ENCODE peak calls at places on chromosomes 13 and 19, in five cellular contexts. T is HepG2, S is H1, M is NT2/D1, Q is GM12878. U is an unnamed sample.

GRCh38 chr19:35264281-35265125 is 4.3 kb upstream of the USF2 start:
- DNase-seq in S (no peak), Q (no peak), T (no peak), M (no peak), U (no peak)

GRCh38 chr19:46979770-46980105 is 39.9 kb upstream of the NPAS1 start:
- DNase-seq in T (no peak), M (no peak), S (no peak), Q (no peak), U (no peak)

GRCh38 chr13:113427562-113428468 is 25.5 kb downstream of the ADPRHL1 start:
- DNase-seq in M (no peak), Q (no peak), S (no peak), T (no peak), U (no peak)

GRCh38 chr19:10289167-10289835 is 451 bp upstream of the ICAM5 start:
- DNase-seq in M (no peak), T (peak), S (peak), Q (no peak), U (peak)

GRCh38 chr19:3012522-3013260 is 16.4 kb downstream of the TLE2 start:
- DNase-seq in M (no peak), Q (no peak), S (peak), T (no peak), U (no peak)

GRCh38 chr13:46296920-46297319 is 85.2 kb downstream of the LRRC63 start:
- DNase-seq in M (no peak), S (no peak), T (no peak), Q (no peak), U (no peak)

GRCh38 chr13:93477238-93477637 is 250.6 kb downstream of the GPC6 start:
- DNase-seq in Q (no peak), S (no peak), T (no peak), M (no peak), U (no peak)

GRCh38 chr19:50362030-50362412 is 3.4 kb downstream of the NAPSA start:
- DNase-seq in S (no peak), Q (no peak), M (no peak), T (no peak), U (no peak)

GRCh38 chr19:3285647-3286176 is 61.3 kb downstream of the CELF5 start:
- DNase-seq in S (peak), Q (no peak), M (peak), T (peak), U (no peak)

GRCh38 chr13:68027311-68027710 is 797.2 kb upstream of the PCDH9 start:
- DNase-seq in M (no peak), T (no peak), S (no peak), Q (no peak), U (peak)

GRCh38 chr13:76729690-76730089 is 156.5 kb downstream of the KCTD12 start:
- DNase-seq in S (no peak), Q (no peak), T (no peak), M (no peak), U (no peak)

GRCh38 chr13:87376081-87376480 is 295.1 kb upstream of the SLITRK5 start:
- DNase-seq in Q (no peak), T (no peak), S (no peak), M (no peak), U (no peak)

GRCh38 chr19:52993342-52994178 is 20.2 kb upstream of the ERVV-1 start:
- DNase-seq in M (peak), T (no peak), S (peak), Q (no peak), U (no peak)

GRCh38 chr19:49114630-49115363 is 627 bp downstream of the LIN7B start:
- DNase-seq in S (peak), T (peak), M (no peak), Q (no peak), U (peak)

GRCh38 chr19:51607077-51607476 is 23.1 kb downstream of the SIGLEC5 start:
- DNase-seq in Q (peak), S (no peak), M (no peak), T (no peak), U (no peak)

GRCh38 chr13:109699628-109700071 is 86.7 kb downstream of the IRS2 start:
- DNase-seq in Q (no peak), M (no peak), S (peak), T (no peak), U (no peak)

GRCh38 chr19:48325265-48325910 is at the start of gene EMP3:
- DNase-seq in Q (peak), M (peak), S (peak), T (no peak), U (peak)

GRCh38 chr13:102484329-102484728 is 82.5 kb upstream of the FGF14 start:
- DNase-seq in Q (no peak), S (no peak), M (no peak), T (no peak), U (no peak)

GRCh38 chr19:1837625-1838105 is 10.6 kb downstream of the REXO1 start:
- DNase-seq in Q (no peak), M (no peak), T (peak), S (peak), U (peak)

GRCh38 chr13:90956036-90956435 is 391.5 kb upstream of the MIR17HG start:
- DNase-seq in M (no peak), T (no peak), Q (no peak), S (no peak), U (no peak)

GRCh38 chr19:41991025-41991424 is 3.0 kb downstream of the ATP1A3 start:
- DNase-seq in M (no peak), S (no peak), T (no peak), Q (no peak), U (no peak)

GRCh38 chr13:111215081-111216047 is 100.3 kb downstream of the ARHGEF7 start:
- DNase-seq in S (no peak), M (no peak), Q (no peak), T (no peak), U (no peak)

GRCh38 chr19:38004100-38004504 is 97.1 kb downstream of the SIPA1L3 start:
- DNase-seq in Q (no peak), M (no peak), T (no peak), S (no peak), U (no peak)

GRCh38 chr13:109787135-109787954 is 962 bp upstream of the IRS2 start:
- DNase-seq in M (peak), S (peak), Q (no peak), T (no peak), U (no peak)

GRCh38 chr13:44311011-44311481 is 62.6 kb upstream of the SERP2 start:
- DNase-seq in T (no peak), M (no peak), Q (no peak), S (no peak), U (no peak)

GRCh38 chr13:31437975-31438374 is 238.2 kb downstream of the B3GLCT start:
- DNase-seq in M (no peak), Q (peak), S (no peak), T (no peak), U (no peak)

GRCh38 chr19:46218160-46218559 is 11.4 kb upstream of the IGFL1 start:
- DNase-seq in Q (no peak), S (peak), T (peak), M (peak), U (peak)

GRCh38 chr13:94351292-94352000 is 128.0 kb downstream of the DCT start:
- DNase-seq in S (no peak), T (no peak), M (no peak), Q (no peak), U (no peak)

GRCh38 chr19:46488551-46488950 is 7.1 kb downstream of the PNMA8B start:
- DNase-seq in S (peak), Q (no peak), M (no peak), T (no peak), U (no peak)

GRCh38 chr19:40165362-40165937 is 25.8 kb upstream of the MAP3K10 start:
- DNase-seq in Q (no peak), M (peak), S (peak), T (peak), U (peak)

GRCh38 chr19:40162104-40162503 is 29.1 kb upstream of the MAP3K10 start:
- DNase-seq in S (no peak), Q (no peak), T (no peak), M (no peak), U (no peak)

GRCh38 chr19:40159744-40160143 is 31.5 kb upstream of the MAP3K10 start:
- DNase-seq in T (peak), Q (no peak), S (no peak), M (no peak), U (no peak)

GRCh38 chr19:40163541-40164129 is 27.6 kb upstream of the MAP3K10 start:
- DNase-seq in T (no peak), M (no peak), Q (no peak), S (no peak), U (no peak)
- TF ChIP-seq SUZ12 in T (no peak), M (no peak), Q (no peak), S (no peak), U (no peak)

GRCh38 chr19:39544201-39544903 is 4.4 kb upstream of the EID2 start:
- DNase-seq in M (no peak), S (no peak), Q (no peak), T (no peak), U (no peak)
- TF ChIP-seq SUZ12 in M (no peak), S (no peak), Q (no peak), T (no peak), U (no peak)

GRCh38 chr19:18878058-18878797 is 17.7 kb downstream of the CERS1 start:
- DNase-seq in M (no peak), S (no peak), T (no peak), Q (no peak), U (no peak)

GRCh38 chr19:18881491-18881890 is 14.5 kb downstream of the CERS1 start:
- DNase-seq in M (no peak), T (no peak), S (no peak), Q (no peak), U (no peak)

GRCh38 chr19:18876865-18877264 is 19.1 kb downstream of the CERS1 start:
- DNase-seq in S (no peak), Q (no peak), M (no peak), T (no peak), U (no peak)

GRCh38 chr19:18878858-18879578 is 16.9 kb downstream of the CERS1 start:
- DNase-seq in M (no peak), Q (no peak), T (no peak), S (no peak), U (no peak)

DNA sequence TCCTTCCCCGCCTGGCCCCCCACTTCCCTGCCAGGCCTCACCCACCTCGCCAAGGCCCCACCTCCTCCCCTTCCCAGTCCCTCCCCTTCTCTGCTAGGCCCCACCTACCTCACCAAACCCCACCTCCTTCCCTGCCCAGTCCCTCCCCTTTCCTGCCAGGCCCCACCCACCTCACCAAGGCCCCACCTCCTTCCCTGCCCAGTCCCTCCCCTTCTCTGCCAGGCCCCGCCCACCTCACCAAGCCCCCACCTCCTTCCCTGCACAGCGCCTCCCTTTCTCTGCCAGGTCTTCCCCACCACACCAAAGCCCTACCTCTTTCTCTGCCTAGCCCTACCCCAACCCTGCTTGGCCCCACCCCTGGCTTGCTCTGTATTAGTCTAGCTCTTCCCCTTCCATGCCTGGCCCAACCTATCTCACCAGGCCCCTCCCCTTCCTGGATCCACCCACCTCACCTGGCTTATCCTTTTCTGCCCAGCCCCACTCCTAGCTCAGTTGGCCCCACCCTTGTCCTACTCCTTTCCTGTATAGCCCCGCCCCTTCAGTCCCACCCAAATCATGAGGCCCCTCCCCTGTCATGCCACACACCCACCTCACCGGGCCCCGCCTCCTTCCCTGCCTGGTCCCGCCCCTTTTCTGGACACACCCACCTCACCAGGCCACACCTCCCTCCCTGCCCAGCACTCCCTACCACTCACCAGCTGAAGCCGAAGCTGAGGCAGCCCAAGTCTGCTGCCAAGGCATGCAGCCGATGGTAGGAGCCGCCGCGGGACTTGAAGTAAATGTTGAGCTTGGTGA is 16.2 kb downstream of the CERS1 start:
- DNase-seq in T (no peak), Q (no peak), S (peak), M (no peak), U (peak)
- TF ChIP-seq SUZ12 in T (no peak), Q (no peak), S (no peak), M (no peak), U (no peak)

GRCh38 chr19:15015946-15016542 is 33.2 kb upstream of the CASP14 start:
- DNase-seq in S (no peak), Q (no peak), T (peak), M (peak), U (peak)
- TF ChIP-seq SUZ12 in S (no peak), Q (no peak), T (no peak), M (no peak), U (no peak)

GRCh38 chr13:100630564-100630963 is 42.0 kb upstream of the GGACT start:
- DNase-seq in S (no peak), T (peak), M (peak), Q (no peak), U (no peak)
- TF ChIP-seq SUZ12 in S (no peak), T (no peak), M (no peak), Q (no peak), U (no peak)

DNA sequence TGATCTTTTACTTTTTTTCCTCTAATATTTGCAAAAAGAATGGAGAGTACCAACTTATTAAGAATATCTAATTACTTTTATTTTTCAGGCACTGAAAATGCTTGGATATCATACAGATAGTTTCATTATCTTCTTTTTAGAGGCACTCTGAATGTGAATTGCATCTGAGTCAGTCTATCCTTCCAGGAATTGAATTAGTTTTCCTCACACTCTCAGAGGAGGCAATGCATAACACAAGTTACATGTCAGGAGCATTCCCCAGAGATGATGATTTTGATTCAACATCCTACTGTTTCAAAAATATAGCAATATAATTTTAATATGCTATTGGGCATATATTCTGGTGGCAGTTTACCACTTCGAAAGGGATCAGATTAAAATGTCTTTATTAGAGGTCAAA is 1315.4 kb downstream of the PCDH9 start:
- DNase-seq in S (no peak), T (no peak), M (no peak), Q (no peak), U (no peak)
- TF ChIP-seq SUZ12 in S (no peak), T (no peak), M (no peak), Q (no peak), U (no peak)

DNA sequence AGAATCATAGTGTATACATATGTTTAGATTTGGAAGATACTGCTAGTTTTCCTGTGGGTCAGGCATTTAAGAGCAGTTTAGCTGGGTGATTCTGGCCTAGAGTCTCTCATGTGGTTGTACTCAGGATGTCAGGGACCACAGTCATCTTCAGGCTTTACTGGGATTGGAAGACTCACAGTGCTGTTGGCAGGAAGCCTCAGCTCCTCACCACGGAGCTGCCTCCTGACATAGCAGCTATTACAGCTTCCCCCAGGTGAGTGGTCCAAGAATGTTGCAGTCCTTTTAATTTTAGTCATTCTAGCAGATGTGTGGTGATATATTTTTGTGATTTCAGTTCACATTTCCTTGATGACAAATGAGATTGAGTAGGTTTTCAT is 16.9 kb upstream of the GPR18 start:
- DNase-seq in S (no peak), M (no peak), T (no peak), Q (no peak), U (no peak)
- TF ChIP-seq SUZ12 in S (no peak), M (no peak), T (no peak), Q (no peak), U (no peak)

DNA sequence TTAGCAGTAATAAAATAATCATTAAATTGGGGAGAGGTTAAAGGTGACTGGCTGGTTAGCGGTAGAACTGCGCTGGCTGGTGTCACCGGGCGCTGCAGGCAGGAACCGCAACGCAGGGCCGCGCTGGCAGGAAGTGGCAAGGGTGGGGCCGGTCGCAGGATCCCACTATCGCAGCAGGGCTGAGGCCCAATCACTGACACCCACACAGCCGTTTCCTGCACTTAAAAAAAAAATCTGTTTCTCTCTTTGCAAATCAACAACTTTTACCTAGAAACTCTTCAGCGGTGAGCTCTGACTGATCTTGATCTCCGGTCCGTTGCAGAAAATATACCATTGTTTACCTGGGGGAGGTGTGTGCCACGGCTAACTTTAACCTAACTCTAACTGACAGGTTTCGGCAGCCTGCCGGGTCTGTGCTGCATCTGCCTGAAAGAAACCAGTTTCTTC is 46.9 kb downstream of the KLF2 start:
- DNase-seq in M (no peak), Q (peak), T (no peak), S (no peak), U (no peak)
- TF ChIP-seq SUZ12 in M (no peak), Q (no peak), T (no peak), S (no peak), U (no peak)

GRCh38 chr19:5631511-5632240 is 8.8 kb downstream of the SAFB start:
- DNase-seq in Q (no peak), M (no peak), S (no peak), T (no peak), U (no peak)
- TF ChIP-seq SUZ12 in Q (no peak), M (no peak), S (no peak), T (no peak), U (no peak)

GRCh38 chr19:6766357-6767080 is 716 bp downstream of the SH2D3A start:
- DNase-seq in M (no peak), T (no peak), Q (no peak), S (no peak), U (no peak)

GRCh38 chr19:6768236-6768785 is 1.1 kb upstream of the SH2D3A start:
- DNase-seq in S (no peak), T (no peak), Q (no peak), M (no peak), U (no peak)

GRCh38 chr19:6767081-6767356 is 216 bp downstream of the SH2D3A start:
- DNase-seq in S (no peak), M (no peak), Q (no peak), T (peak), U (no peak)

GRCh38 chr19:6767357-6768235 is at the start of gene SH2D3A:
- DNase-seq in T (peak), S (peak), M (peak), Q (peak), U (peak)

GRCh38 chr19:6769006-6769637 is 1.9 kb upstream of the SH2D3A start:
- DNase-seq in T (no peak), M (no peak), Q (no peak), S (peak), U (peak)
- TF ChIP-seq SUZ12 in T (no peak), M (no peak), Q (no peak), S (no peak), U (no peak)